ENCODE peak calls at places on chromosomes 5 and 9, in six cellular contexts. I is BJ, N is fibroblast of lung, S is left ventricle myocardium superior, B is HepG2, X is stomach. W is an unnamed sample.
A peak's percentile ranks its signal among the peaks of the same experiment; 100 is the strongest.

GRCh38 chr5:105931782-105932489 is 1738.8 kb downstream of the EFNA5 start:
- DNase-seq in I (no peak), N (peak; percentile 47), S (no peak), B (no peak), X (no peak), W (no peak)

GRCh38 chr5:175216991-175217390 is 227.0 kb downstream of the DRD1 start:
- DNase-seq in I (no peak), N (peak; percentile 87), S (no peak), B (no peak), X (no peak), W (no peak)

GRCh38 chr5:11482011-11482410 is 422.2 kb downstream of the CTNND2 start:
- DNase-seq in I (no peak), N (peak; percentile 96), S (no peak), B (no peak), X (no peak), W (no peak)

GRCh38 chr5:32339198-32339597 is 26.5 kb upstream of the MTMR12 start:
- DNase-seq in I (no peak), N (peak; percentile 14), S (no peak), B (no peak), X (no peak), W (no peak)

GRCh38 chr9:77455312-77455927 is 192.7 kb downstream of the GNA14 start:
- DNase-seq in I (no peak), N (no peak), S (no peak), B (peak; percentile 33), X (peak; percentile 41), W (no peak)

GRCh38 chr5:16913840-16914435 is 22.1 kb downstream of the MYO10 start:
- DNase-seq in I (no peak), N (no peak), S (no peak), B (no peak), X (peak; percentile 61), W (no peak)

GRCh38 chr9:76537150-76537646 is 78.2 kb downstream of the GCNT1 start:
- DNase-seq in I (no peak), N (peak; percentile 33), S (peak; percentile 54), B (no peak), X (peak; percentile 81), W (peak; percentile 9)

GRCh38 chr9:72538926-72539702 is 17.7 kb downstream of the TMC1 start:
- DNase-seq in I (no peak), N (no peak), S (no peak), B (no peak), X (no peak), W (no peak)

GRCh38 chr9:17859228-17859627 is 280.4 kb downstream of the SH3GL2 start:
- DNase-seq in I (no peak), N (no peak), S (no peak), B (no peak), X (no peak), W (no peak)

GRCh38 chr5:65556718-65557117 is 6.2 kb downstream of the CENPK start:
- DNase-seq in I (no peak), N (no peak), S (no peak), B (peak; percentile 4), X (no peak), W (no peak)

GRCh38 chr5:108249095-108249784 is 132.7 kb downstream of the FBXL17 start:
- DNase-seq in I (no peak), N (no peak), S (no peak), B (no peak), X (no peak), W (no peak)

GRCh38 chr5:96142786-96143434 is 181.3 kb upstream of the ELL2 start:
- DNase-seq in I (peak; percentile 78), N (peak; percentile 49), S (no peak), B (no peak), X (no peak), W (no peak)

GRCh38 chr9:15349892-15350761 is 43.1 kb upstream of the TTC39B start:
- DNase-seq in I (no peak), N (peak; percentile 20), S (no peak), B (peak; percentile 88), X (peak; percentile 72), W (no peak)

GRCh38 chr9:97536480-97536879 is 35.0 kb downstream of the TMOD1 start:
- DNase-seq in I (no peak), N (no peak), S (peak; percentile 40), B (no peak), X (no peak), W (no peak)

GRCh38 chr5:20276061-20276958 is 288.3 kb upstream of the CDH18 start:
- DNase-seq in I (peak; percentile 4), N (peak; percentile 96), S (no peak), B (peak; percentile 1), X (no peak), W (no peak)